ENCODE peak calls at places on chromosome 6, in five cellular contexts. One of them, this sample, is unnamed. For H3K4me1, the result is how much of the 10 kb centered on the place peaks cover.

GRCh38 chr6:116512155-116512559 is 718 bp downstream of the CALHM5 start:
- DNase-seq in body of pancreas: no peak
- DNase-seq in tibial nerve: no peak
- DNase-seq in CD8-positive, alpha-beta T cell: no peak
- DNase-seq in aorta: no peak
- DNase-seq in this sample: no peak

GRCh38 chr6:96235927-96236326 is 220.2 kb downstream of the FUT9 start:
- DNase-seq in body of pancreas: no peak
- DNase-seq in tibial nerve: no peak
- DNase-seq in CD8-positive, alpha-beta T cell: no peak
- DNase-seq in aorta: no peak
- DNase-seq in this sample: no peak

GRCh38 chr6:75296811-75297779 is 12.5 kb upstream of the TMEM30A start:
- DNase-seq in body of pancreas: no peak
- DNase-seq in tibial nerve: no peak
- DNase-seq in CD8-positive, alpha-beta T cell: no peak
- DNase-seq in aorta: no peak
- DNase-seq in this sample: no peak

GRCh38 chr6:114058435-114058834 is 87.5 kb upstream of the HDAC2 start:
- DNase-seq in body of pancreas: no peak
- DNase-seq in tibial nerve: no peak
- DNase-seq in CD8-positive, alpha-beta T cell: no peak
- DNase-seq in aorta: no peak
- DNase-seq in this sample: no peak

GRCh38 chr6:20364327-20364726 is 37.4 kb upstream of the E2F3 start:
- DNase-seq in body of pancreas: no peak
- DNase-seq in tibial nerve: no peak
- DNase-seq in CD8-positive, alpha-beta T cell: no peak
- DNase-seq in aorta: no peak
- DNase-seq in this sample: no peak

GRCh38 chr6:135465307-135465706 is 32.2 kb downstream of the AHI1 start:
- DNase-seq in body of pancreas: no peak
- DNase-seq in tibial nerve: no peak
- DNase-seq in CD8-positive, alpha-beta T cell: no peak
- DNase-seq in aorta: no peak
- DNase-seq in this sample: no peak

GRCh38 chr6:71608646-71609045 is 277.7 kb upstream of the RIMS1 start:
- DNase-seq in body of pancreas: no peak
- DNase-seq in tibial nerve: no peak
- DNase-seq in CD8-positive, alpha-beta T cell: no peak
- DNase-seq in aorta: no peak
- DNase-seq in this sample: no peak

GRCh38 chr6:37272834-37273566 is 15.1 kb upstream of the TMEM217 start:
- DNase-seq in body of pancreas: no peak
- DNase-seq in tibial nerve: no peak
- DNase-seq in CD8-positive, alpha-beta T cell: no peak
- DNase-seq in aorta: no peak
- DNase-seq in this sample: no peak

GRCh38 chr6:6131492-6132109 is 124.9 kb upstream of the NRN1 start:
- DNase-seq in body of pancreas: peak
- DNase-seq in tibial nerve: no peak
- DNase-seq in CD8-positive, alpha-beta T cell: no peak
- DNase-seq in aorta: no peak
- DNase-seq in this sample: no peak

GRCh38 chr6:139370707-139371345 is 3.6 kb downstream of the CITED2 start:
- DNase-seq in body of pancreas: no peak
- DNase-seq in tibial nerve: no peak
- DNase-seq in CD8-positive, alpha-beta T cell: no peak
- DNase-seq in aorta: no peak
- DNase-seq in this sample: no peak
- H3K4me3 ChIP-seq in body of pancreas: no peak
- H3K4me3 ChIP-seq in tibial nerve: peak
- H3K4me3 ChIP-seq in CD8-positive, alpha-beta T cell: no peak
- H3K4me3 ChIP-seq in aorta: no peak
- H3K4me3 ChIP-seq in this sample: no peak

GRCh38 chr6:11139051-11139960 is 27.8 kb upstream of the ERVFRD-1 start:
- DNase-seq in body of pancreas: no peak
- DNase-seq in tibial nerve: no peak
- DNase-seq in CD8-positive, alpha-beta T cell: no peak
- DNase-seq in aorta: no peak
- DNase-seq in this sample: peak
- H3K4me1 ChIP-seq in body of pancreas: under half
- H3K4me1 ChIP-seq in tibial nerve: under half
- H3K4me1 ChIP-seq in CD8-positive, alpha-beta T cell: under half
- H3K4me1 ChIP-seq in aorta: under half
- H3K4me1 ChIP-seq in this sample: under half

DNA sequence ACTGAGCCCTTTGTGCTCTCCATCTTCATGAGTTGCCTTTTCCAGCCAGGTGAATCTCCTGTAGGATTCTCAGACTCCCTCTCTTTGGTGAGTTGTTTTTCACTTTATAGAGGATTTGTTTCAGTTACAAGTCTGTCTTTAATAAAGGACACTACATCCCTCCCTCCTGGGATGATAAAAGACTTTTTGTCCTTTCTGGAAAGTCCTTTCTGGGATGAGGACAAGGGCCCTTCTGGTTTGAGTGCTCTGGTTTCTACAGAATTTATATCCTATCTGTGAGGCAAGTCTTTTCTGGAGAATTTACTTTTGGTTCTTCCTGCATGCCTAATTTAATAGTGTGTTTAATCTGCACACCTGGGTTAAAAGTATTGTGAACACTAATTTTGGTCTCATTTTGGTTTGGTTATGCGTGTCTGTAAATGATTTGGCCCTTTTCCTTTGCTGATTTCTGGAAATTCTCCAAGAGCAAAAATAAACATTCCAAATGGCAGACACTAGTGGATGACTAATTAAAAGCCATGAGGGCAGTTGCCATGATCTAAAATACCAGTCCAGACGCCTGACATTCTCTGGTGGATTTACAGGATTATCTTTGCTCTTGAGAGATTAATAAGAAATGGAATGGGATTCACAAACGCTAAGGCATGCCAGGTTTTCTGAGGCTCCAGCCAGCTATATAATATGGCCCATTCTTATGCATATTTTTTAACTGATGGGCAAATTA is 44.8 kb downstream of the TCP11 start:
- DNase-seq in body of pancreas: no peak
- DNase-seq in tibial nerve: no peak
- DNase-seq in CD8-positive, alpha-beta T cell: no peak
- DNase-seq in aorta: no peak
- DNase-seq in this sample: no peak
- H3K27ac ChIP-seq in body of pancreas: peak
- H3K27ac ChIP-seq in tibial nerve: peak
- H3K27ac ChIP-seq in CD8-positive, alpha-beta T cell: no peak
- H3K27ac ChIP-seq in aorta: peak
- H3K27ac ChIP-seq in this sample: no peak

GRCh38 chr6:165794179-165794601 is 131.1 kb upstream of the PDE10A start:
- DNase-seq in body of pancreas: no peak
- DNase-seq in tibial nerve: no peak
- DNase-seq in CD8-positive, alpha-beta T cell: no peak
- DNase-seq in aorta: no peak
- DNase-seq in this sample: no peak
- H3K4me3 ChIP-seq in body of pancreas: no peak
- H3K4me3 ChIP-seq in tibial nerve: no peak
- H3K4me3 ChIP-seq in CD8-positive, alpha-beta T cell: no peak
- H3K4me3 ChIP-seq in aorta: no peak
- H3K4me3 ChIP-seq in this sample: no peak

GRCh38 chr6:52230685-52231084 is 13.6 kb downstream of the IL17F start:
- DNase-seq in body of pancreas: no peak
- DNase-seq in tibial nerve: no peak
- DNase-seq in CD8-positive, alpha-beta T cell: no peak
- DNase-seq in aorta: no peak
- DNase-seq in this sample: no peak
- H3K4me1 ChIP-seq in body of pancreas: under half
- H3K4me1 ChIP-seq in tibial nerve: under half
- H3K4me1 ChIP-seq in CD8-positive, alpha-beta T cell: under half
- H3K4me1 ChIP-seq in aorta: under half
- H3K4me1 ChIP-seq in this sample: under half